ENCODE peak calls at places on chromosomes 12 and 14, in four cellular contexts. A is heart left ventricle, R is pancreas, P is A549. D is an unnamed sample.
A peak's percentile ranks its signal among the peaks of the same experiment; 100 is the strongest.

GRCh38 chr14:101202627-101203404 is 299.3 kb upstream of the RTL1 start:
- DNase-seq in A (no peak), R (peak; percentile 8), P (no peak), D (peak; percentile 12)

GRCh38 chr14:31657917-31658316 is 96.7 kb downstream of the NUBPL start:
- DNase-seq in A (no peak), R (no peak), P (no peak), D (no peak)

GRCh38 chr14:51860164-51860835 is at the start of gene GNG2:
- DNase-seq in A (peak; percentile 81), R (peak; percentile 71), P (peak; percentile 40), D (peak; percentile 88)

GRCh38 chr12:91910871-91911388 is 234.7 kb downstream of the BTG1 start:
- DNase-seq in A (no peak), R (no peak), P (no peak), D (no peak)

GRCh38 chr12:105882404-105882803 is 256.4 kb downstream of the NUAK1 start:
- DNase-seq in A (peak; percentile 9), R (no peak), P (no peak), D (no peak)

GRCh38 chr12:111766608-111767361 is at the start of gene ALDH2:
- DNase-seq in A (peak; percentile 82), R (peak; percentile 79), P (peak; percentile 85), D (peak; percentile 98)

GRCh38 chr12:82461851-82462250 is 103.5 kb downstream of the METTL25 start:
- DNase-seq in A (no peak), R (no peak), P (no peak), D (no peak)

GRCh38 chr12:119817944-119818343 is 59.2 kb downstream of the CIT start:
- DNase-seq in A (no peak), R (no peak), P (no peak), D (no peak)

GRCh38 chr14:50362791-50363733 is 33.6 kb downstream of the CDKL1 start:
- DNase-seq in A (no peak), R (no peak), P (no peak), D (no peak)

GRCh38 chr14:42023452-42023851 is 416.8 kb downstream of the LRFN5 start:
- DNase-seq in A (no peak), R (no peak), P (no peak), D (no peak)

GRCh38 chr12:3086729-3087323 is 9.6 kb downstream of the TSPAN9 start:
- DNase-seq in A (no peak), R (no peak), P (no peak), D (no peak)

GRCh38 chr12:23536293-23536692 is 413.2 kb downstream of the SOX5 start:
- DNase-seq in A (no peak), R (no peak), P (no peak), D (no peak)

GRCh38 chr12:10716704-10717315 is 6.3 kb downstream of the YBX3 start:
- DNase-seq in A (peak; percentile 84), R (peak; percentile 66), P (peak; percentile 51), D (peak; percentile 87)

GRCh38 chr12:57490126-57490525 is 2.3 kb downstream of the MARS1 start:
- DNase-seq in A (no peak), R (no peak), P (no peak), D (no peak)

GRCh38 chr12:57489157-57489641 is 1.3 kb downstream of the MARS1 start:
- DNase-seq in A (no peak), R (no peak), P (no peak), D (no peak)

GRCh38 chr12:57488397-57489156 is 709 bp downstream of the MARS1 start:
- DNase-seq in A (no peak), R (no peak), P (no peak), D (peak; percentile 56)

GRCh38 chr12:57487597-57488396 is at the start of gene MARS1:
- DNase-seq in A (peak; percentile 95), R (peak; percentile 95), P (peak; percentile 94), D (peak; percentile 99)

DNA sequence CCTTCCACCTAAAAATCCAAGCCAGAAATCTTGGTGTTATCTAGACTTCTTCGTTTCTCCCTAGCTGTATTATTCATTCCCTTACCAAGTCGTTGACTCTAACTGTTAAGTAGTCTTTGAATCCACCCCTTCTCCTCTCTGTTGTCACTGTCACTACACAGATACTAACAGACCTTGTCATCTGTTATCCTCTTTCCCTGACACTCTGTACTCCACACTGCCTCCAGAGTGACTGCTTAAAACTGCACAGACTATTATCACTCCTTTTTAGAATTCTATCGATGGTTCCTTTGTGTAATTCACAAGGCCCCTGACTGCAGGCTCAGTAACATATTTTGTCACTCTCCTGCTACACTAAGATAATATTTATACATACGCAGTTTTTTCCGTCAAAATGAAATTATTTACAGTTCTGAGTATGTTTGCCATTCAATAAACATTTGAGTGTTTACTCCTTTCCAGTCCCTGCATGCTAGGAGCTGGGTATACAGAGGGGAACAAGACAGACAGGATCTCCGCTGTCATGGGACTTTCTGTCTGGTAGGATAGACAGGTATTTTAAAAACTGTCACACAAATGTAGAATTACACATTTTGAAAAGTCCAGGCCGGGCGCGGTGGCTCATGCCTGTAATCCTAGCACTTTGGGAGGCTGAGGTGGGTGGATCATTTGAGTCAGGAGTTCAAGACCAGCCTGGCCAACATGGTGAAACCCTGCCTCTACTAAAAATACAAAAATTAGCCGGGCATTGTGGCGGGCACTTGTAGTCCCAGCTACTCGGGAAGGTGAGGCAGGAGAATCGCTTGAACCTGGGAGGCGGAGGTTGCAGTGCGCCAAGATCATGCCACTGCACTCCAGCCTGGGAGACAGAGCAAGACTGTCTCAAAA is 3.8 kb downstream of the MARS1 start:
- DNase-seq in A (no peak), R (no peak), P (peak; percentile 51), D (no peak)
- TF ChIP-seq CTCF in A (no peak), R (no peak), P (no peak), D (peak; percentile 54)

GRCh38 chr14:88823968-88824313 is 510 bp upstream of the TTC8 start:
- DNase-seq in A (no peak), R (no peak), P (no peak), D (no peak)

GRCh38 chr14:88821888-88822287 is 2.6 kb upstream of the TTC8 start:
- DNase-seq in A (no peak), R (no peak), P (no peak), D (no peak)

GRCh38 chr14:88815980-88816379 is 8.5 kb upstream of the TTC8 start:
- DNase-seq in A (no peak), R (no peak), P (no peak), D (no peak)

GRCh38 chr14:88821378-88821777 is 3.1 kb upstream of the TTC8 start:
- DNase-seq in A (no peak), R (no peak), P (no peak), D (no peak)

GRCh38 chr14:88818018-88818417 is 6.4 kb upstream of the TTC8 start:
- DNase-seq in A (no peak), R (no peak), P (no peak), D (no peak)
- TF ChIP-seq CTCF in A (no peak), R (no peak), P (no peak), D (no peak)

GRCh38 chr12:13945236-13945635 is 36.2 kb downstream of the GRIN2B start:
- DNase-seq in A (no peak), R (no peak), P (no peak), D (peak; percentile 81)

GRCh38 chr12:13942826-13943225 is 38.6 kb downstream of the GRIN2B start:
- DNase-seq in A (no peak), R (no peak), P (no peak), D (peak; percentile 89)

GRCh38 chr12:13940466-13940865 is 40.9 kb downstream of the GRIN2B start:
- DNase-seq in A (no peak), R (peak; percentile 43), P (no peak), D (no peak)

GRCh38 chr12:13937735-13938134 is 43.7 kb downstream of the GRIN2B start:
- DNase-seq in A (no peak), R (no peak), P (no peak), D (no peak)

DNA sequence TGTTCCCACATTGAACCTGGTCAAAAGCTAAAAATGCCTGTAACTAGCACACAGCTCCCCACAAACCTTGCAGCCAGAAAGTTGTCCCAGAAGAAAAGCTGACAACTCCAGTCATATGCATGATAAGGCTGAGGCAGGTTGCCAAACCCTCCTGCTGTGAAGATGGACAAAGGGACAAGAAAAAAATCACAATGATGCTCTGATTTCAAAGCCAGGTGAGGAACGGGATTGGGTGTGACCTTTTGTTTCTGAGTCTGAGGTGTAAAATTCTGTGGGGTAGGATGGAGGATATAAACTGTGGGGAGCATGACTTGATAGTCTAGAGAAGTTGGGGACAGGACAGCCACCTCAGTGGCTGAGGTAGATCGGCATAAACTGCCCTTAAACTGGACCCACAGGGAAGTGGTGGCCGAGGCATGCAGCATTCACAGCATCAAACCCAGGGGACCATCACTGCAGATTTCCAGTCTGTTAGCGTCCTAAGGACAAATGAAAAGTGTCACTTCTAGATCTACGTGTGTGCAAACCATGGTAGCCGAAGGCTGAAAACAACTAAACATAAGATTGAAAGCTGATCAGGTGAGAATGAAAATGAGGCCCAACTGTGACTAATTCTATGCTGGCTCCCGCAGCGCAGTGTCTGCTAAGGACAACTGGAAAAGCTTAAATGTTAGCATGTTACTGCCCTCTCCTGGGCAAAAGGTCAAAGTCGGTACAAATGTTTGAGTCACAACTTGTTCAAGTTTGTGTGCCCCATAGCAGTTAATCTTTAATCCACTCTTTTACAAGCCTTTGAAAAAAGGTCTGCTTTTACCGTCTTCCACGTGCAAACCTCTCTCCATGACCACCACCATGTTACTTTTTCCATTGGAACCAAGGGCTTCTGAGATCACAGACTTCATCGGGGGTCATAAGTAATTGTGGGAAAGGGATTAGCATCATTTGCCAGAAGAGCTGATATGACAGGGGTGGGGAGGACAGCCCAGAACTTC is 39.8 kb downstream of the GRIN2B start:
- DNase-seq in A (peak; percentile 15), R (peak; percentile 69), P (peak; percentile 87), D (peak; percentile 95)
- TF ChIP-seq CTCF in A (peak; percentile 22), R (peak; percentile 37), P (peak; percentile 82), D (peak; percentile 98)

GRCh38 chr14:103302966-103303365 is 31.1 kb upstream of the EIF5 start:
- DNase-seq in A (no peak), R (no peak), P (no peak), D (no peak)

GRCh38 chr14:103296007-103296406 is 38.0 kb upstream of the EIF5 start:
- DNase-seq in A (no peak), R (no peak), P (no peak), D (no peak)

GRCh38 chr14:103301512-103302197 is 32.4 kb upstream of the EIF5 start:
- DNase-seq in A (no peak), R (no peak), P (no peak), D (peak; percentile 45)

GRCh38 chr14:103296987-103297386 is 37.0 kb upstream of the EIF5 start:
- DNase-seq in A (no peak), R (no peak), P (no peak), D (peak; percentile 63)

GRCh38 chr14:103298620-103299019 is 35.4 kb upstream of the EIF5 start:
- DNase-seq in A (no peak), R (no peak), P (no peak), D (no peak)
- TF ChIP-seq CTCF in A (no peak), R (no peak), P (no peak), D (peak; percentile 56)